ENCODE peak calls at places on chromosomes 6 and 20, in ten cellular contexts. A, U, Y, C, V, L, O, E, S and K are unnamed samples. For H3K9me3, the result is how much of the 10 kb centered on the place peaks cover.

GRCh38 chr6:144895890-144896289 is 610.8 kb downstream of the UTRN start:
- DNase-seq in A (no peak), S (no peak), U (no peak), C (no peak), O (peak), E (no peak), L (no peak), Y (no peak), V (no peak), K (no peak)

GRCh38 chr20:12372557-12372956 is 454.9 kb downstream of the BTBD3 start:
- DNase-seq in E (no peak), A (no peak), C (no peak), S (no peak), U (no peak), V (no peak), L (no peak), O (no peak), Y (no peak), K (no peak)

GRCh38 chr6:84635081-84635745 is 129.2 kb downstream of the TBX18 start:
- DNase-seq in U (no peak), O (no peak), S (no peak), E (no peak), Y (no peak), V (peak), C (no peak), A (no peak), L (no peak), K (no peak)

GRCh38 chr6:143603474-143603873 is 74.3 kb upstream of the PHACTR2 start:
- DNase-seq in L (no peak), S (no peak), U (no peak), V (no peak), O (no peak), A (no peak), C (no peak), E (no peak), Y (no peak), K (no peak)

GRCh38 chr6:32973144-32973854 is 4.9 kb downstream of the BRD2 start:
- DNase-seq in A (no peak), Y (peak), S (no peak), L (no peak), O (no peak), U (peak), E (peak), C (peak), V (peak), K (peak)

GRCh38 chr6:143750945-143751344 is 73.2 kb downstream of the PHACTR2 start:
- DNase-seq in O (no peak), A (no peak), U (no peak), S (no peak), V (no peak), L (no peak), C (no peak), Y (no peak), E (no peak), K (no peak)

GRCh38 chr20:34980543-34981213 is 25.0 kb downstream of the MYH7B start:
- DNase-seq in L (no peak), A (peak), S (no peak), O (no peak), Y (no peak), E (peak), V (no peak), U (peak), C (no peak), K (no peak)

GRCh38 chr20:38969708-38970107 is 7.6 kb downstream of the DHX35 start:
- DNase-seq in E (peak), U (no peak), C (no peak), A (no peak), S (no peak), L (no peak), O (no peak), Y (no peak), V (no peak), K (no peak)

GRCh38 chr20:51460163-51460562 is 82.4 kb downstream of the NFATC2 start:
- DNase-seq in E (no peak), L (no peak), U (no peak), O (no peak), S (no peak), A (no peak), V (no peak), Y (no peak), C (no peak), K (no peak)

GRCh38 chr6:82364087-82365010 is 732 bp downstream of the TPBG start:
- DNase-seq in S (peak), A (peak), C (no peak), Y (no peak), O (no peak), L (peak), E (peak), U (peak), V (peak), K (peak)

GRCh38 chr6:45946352-45946751 is 69.3 kb downstream of the CLIC5 start:
- DNase-seq in C (no peak), U (no peak), Y (no peak), E (no peak), A (no peak), S (no peak), V (peak), L (peak), O (no peak), K (no peak)

GRCh38 chr6:54850061-54850460 is 3.5 kb downstream of the FAM83B start:
- DNase-seq in C (no peak), L (no peak), S (no peak), A (no peak), O (no peak), Y (no peak), U (no peak), V (no peak), E (no peak), K (no peak)

GRCh38 chr20:48329676-48330644 is 497.8 kb downstream of the PREX1 start:
- DNase-seq in V (peak), Y (peak), L (peak), C (no peak), U (no peak), A (no peak), S (no peak), O (peak), E (peak), K (no peak)

GRCh38 chr6:4776967-4777925 is 1.0 kb downstream of the CDYL start:
- DNase-seq in L (peak), Y (peak), V (peak), A (no peak), O (no peak), C (no peak), E (peak), S (no peak), U (peak), K (peak)

GRCh38 chr6:135372758-135373157 is 124.8 kb downstream of the AHI1 start:
- DNase-seq in O (no peak), C (no peak), U (no peak), V (peak), L (no peak), E (no peak), A (no peak), S (no peak), Y (no peak), K (no peak)

GRCh38 chr6:113103618-113104390 is 753.3 kb upstream of the MARCKS start:
- DNase-seq in A (no peak), V (peak), U (no peak), O (no peak), C (no peak), S (no peak), L (peak), Y (no peak), E (no peak), K (no peak)

GRCh38 chr6:120945905-120946594 is 388.2 kb downstream of the TBC1D32 start:
- DNase-seq in Y (no peak), O (no peak), E (no peak), C (no peak), U (no peak), V (no peak), S (no peak), A (no peak), L (no peak), K (no peak)

GRCh38 chr20:4171538-4172116 is 156.3 kb upstream of the RNF24 start:
- DNase-seq in V (no peak), A (no peak), S (no peak), E (peak), Y (no peak), O (no peak), C (no peak), U (no peak), L (no peak), K (no peak)

GRCh38 chr20:44093249-44093582 is 93.8 kb downstream of the JPH2 start:
- DNase-seq in E (no peak), V (no peak), C (no peak), L (no peak), A (no peak), S (no peak), U (no peak), O (no peak), Y (no peak), K (no peak)

GRCh38 chr6:35357671-35358070 is 15.3 kb downstream of the PPARD start:
- DNase-seq in Y (no peak), C (no peak), O (no peak), E (no peak), U (no peak), A (no peak), S (no peak), V (no peak), L (no peak), K (no peak)

GRCh38 chr20:401682-402495 is 6.2 kb upstream of the RBCK1 start:
- DNase-seq in Y (peak), L (no peak), E (peak), A (no peak), O (no peak), C (no peak), U (no peak), V (peak), S (no peak), K (no peak)

GRCh38 chr6:39003072-39003471 is 45.5 kb upstream of the GLP1R start:
- DNase-seq in C (no peak), Y (no peak), S (no peak), U (no peak), V (no peak), E (no peak), O (no peak), L (peak), A (no peak), K (no peak)

GRCh38 chr6:128394171-128394570 is 126.2 kb downstream of the PTPRK start:
- DNase-seq in L (no peak), E (no peak), C (no peak), V (peak), A (no peak), O (no peak), S (no peak), Y (no peak), U (no peak), K (no peak)

GRCh38 chr6:4575724-4576123 is 200.5 kb upstream of the CDYL start:
- DNase-seq in C (no peak), Y (no peak), V (peak), A (no peak), E (no peak), S (no peak), O (no peak), U (no peak), L (no peak), K (no peak)

GRCh38 chr6:144936764-144937163 is 651.6 kb downstream of the UTRN start:
- DNase-seq in A (no peak), E (no peak), Y (no peak), L (no peak), V (peak), C (no peak), O (no peak), U (no peak), S (no peak), K (no peak)

GRCh38 chr6:7238900-7239589 is 74.0 kb downstream of the SSR1 start:
- DNase-seq in V (peak), S (peak), C (peak), O (no peak), Y (peak), A (peak), U (peak), E (peak), L (peak), K (peak)

GRCh38 chr6:90695316-90695715 is 108.4 kb upstream of the MAP3K7 start:
- DNase-seq in O (no peak), V (no peak), A (no peak), C (no peak), S (no peak), Y (no peak), U (no peak), E (no peak), L (no peak), K (no peak)

GRCh38 chr6:151350442-151351145 is 40.8 kb downstream of the ZBTB2 start:
- DNase-seq in U (no peak), S (no peak), L (no peak), Y (no peak), C (no peak), O (no peak), V (no peak), A (no peak), E (peak), K (no peak)

GRCh38 chr6:3518356-3518841 is 61.5 kb upstream of the SLC22A23 start:
- DNase-seq in C (no peak), E (peak), U (no peak), V (peak), Y (no peak), A (no peak), O (no peak), L (peak), S (no peak), K (no peak)

GRCh38 chr20:3378138-3378537 is 29.3 kb downstream of the DNAAF9 start:
- DNase-seq in U (no peak), C (no peak), A (no peak), O (no peak), E (no peak), Y (no peak), S (no peak), L (no peak), V (no peak), K (no peak)

GRCh38 chr6:15870354-15871043 is 207.7 kb upstream of the DTNBP1 start:
- DNase-seq in U (no peak), C (no peak), O (no peak), E (no peak), A (no peak), Y (no peak), V (no peak), S (no peak), L (no peak), K (no peak)

GRCh38 chr20:13990465-13990864 is at the start of gene SEL1L2:
- DNase-seq in V (no peak), E (no peak), Y (no peak), O (no peak), C (no peak), U (no peak), S (no peak), L (no peak), A (no peak), K (no peak)

GRCh38 chr6:15036690-15037245 is 209.1 kb upstream of the JARID2 start:
- DNase-seq in O (no peak), S (no peak), U (peak), V (no peak), A (peak), Y (no peak), C (no peak), E (peak), L (peak), K (no peak)

GRCh38 chr20:41249781-41250281 is 67.7 kb downstream of the ZHX3 start:
- DNase-seq in V (peak), Y (peak), O (peak), E (no peak), C (no peak), U (no peak), L (no peak), S (no peak), A (no peak), K (no peak)

DNA sequence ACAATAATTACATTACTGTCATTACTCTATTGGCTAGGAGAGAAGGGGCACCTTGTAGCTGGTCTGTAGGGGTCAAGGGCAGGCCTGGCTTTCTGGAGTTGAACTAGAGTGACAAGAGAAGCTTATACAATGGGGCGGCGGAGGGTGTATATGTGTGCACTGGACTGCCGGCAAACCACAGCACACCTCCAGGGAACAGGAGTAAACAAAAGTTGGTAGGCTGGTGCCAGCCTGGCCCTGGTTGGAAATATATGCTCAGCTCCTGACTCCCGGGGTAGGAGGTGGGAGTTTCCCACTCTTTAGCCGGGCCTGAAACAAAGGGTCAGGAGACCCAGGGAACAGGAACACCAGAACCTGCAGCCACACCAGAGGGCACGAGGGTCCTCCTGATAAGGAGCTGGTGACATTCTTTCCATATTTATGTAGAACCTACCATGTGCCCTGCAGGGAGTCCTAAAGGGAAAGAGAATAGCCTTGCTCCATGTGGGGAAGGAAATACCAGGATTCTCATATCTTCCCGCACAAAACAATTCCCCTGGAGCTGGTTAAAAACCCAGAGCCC is 5.1 kb downstream of the C6orf132 start:
- DNase-seq in Y (no peak), L (no peak), S (no peak), O (no peak), E (no peak), V (peak), U (peak), C (no peak), A (no peak), K (no peak)
- H3K4me3 ChIP-seq in Y (no peak), L (peak), S (no peak), O (peak), E (no peak), V (no peak), U (no peak), C (no peak), A (no peak), K (no peak)

DNA sequence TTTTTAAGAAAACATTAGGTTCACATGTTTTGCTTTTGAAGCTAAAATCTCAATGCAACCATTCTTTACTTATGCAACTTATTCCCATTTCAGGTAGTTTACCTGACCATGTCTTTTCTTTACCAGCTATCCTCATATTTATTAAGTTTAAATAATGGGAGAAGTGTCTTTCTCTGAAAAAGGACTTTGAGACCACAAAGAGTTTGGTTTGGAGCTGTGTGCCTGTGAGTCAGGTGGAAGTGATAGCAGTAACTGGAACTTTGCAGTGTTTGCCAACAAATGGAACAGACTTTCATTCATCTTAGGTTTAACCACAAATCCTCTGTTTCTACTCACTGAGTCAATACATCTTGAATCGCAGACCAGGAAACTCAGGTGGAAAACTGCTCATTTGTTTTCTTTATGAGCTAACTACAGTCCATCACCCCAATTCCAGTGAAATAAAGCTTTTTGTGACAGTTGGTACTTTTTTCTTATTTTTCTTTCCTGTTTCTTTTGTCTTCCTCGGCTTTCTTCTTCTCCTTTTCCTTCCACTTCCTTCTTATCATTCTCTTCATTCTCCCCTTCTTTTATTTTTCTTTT is 148.3 kb upstream of the RIN2 start:
- DNase-seq in L (no peak), Y (no peak), U (no peak), S (no peak), O (no peak), E (no peak), V (peak), C (no peak), A (no peak), K (no peak)
- H3K27ac ChIP-seq in L (peak), Y (no peak), U (peak), S (no peak), O (no peak), E (no peak), V (no peak), C (no peak), A (no peak), K (no peak)

DNA sequence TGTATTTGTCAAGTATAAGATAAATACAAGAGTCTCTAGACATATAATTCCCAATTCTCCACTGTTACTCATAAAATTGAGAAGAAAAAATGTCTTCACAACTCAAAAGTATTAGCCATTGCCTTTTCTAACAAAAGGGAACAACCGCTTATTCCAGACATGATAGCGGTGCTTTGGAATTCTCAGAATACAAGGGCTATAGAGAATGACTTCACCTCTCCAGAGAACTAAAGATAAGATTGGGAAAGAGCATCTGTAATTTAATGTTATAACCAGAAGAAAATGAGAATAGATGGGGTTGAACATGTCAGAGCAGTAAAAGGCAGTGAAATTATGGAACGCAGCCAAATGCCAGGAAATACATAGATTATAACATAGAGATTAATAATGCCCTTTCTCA is 730.8 kb downstream of the C6orf118 start:
- DNase-seq in Y (no peak), S (no peak), U (no peak), E (no peak), O (no peak), V (no peak), L (no peak), A (no peak), C (no peak), K (no peak)
- H3K9me3 ChIP-seq in Y (under half), S (under half), U (under half), E (under half), O (under half), V (under half), L (under half), A (under half), C (under half), K (under half)

DNA sequence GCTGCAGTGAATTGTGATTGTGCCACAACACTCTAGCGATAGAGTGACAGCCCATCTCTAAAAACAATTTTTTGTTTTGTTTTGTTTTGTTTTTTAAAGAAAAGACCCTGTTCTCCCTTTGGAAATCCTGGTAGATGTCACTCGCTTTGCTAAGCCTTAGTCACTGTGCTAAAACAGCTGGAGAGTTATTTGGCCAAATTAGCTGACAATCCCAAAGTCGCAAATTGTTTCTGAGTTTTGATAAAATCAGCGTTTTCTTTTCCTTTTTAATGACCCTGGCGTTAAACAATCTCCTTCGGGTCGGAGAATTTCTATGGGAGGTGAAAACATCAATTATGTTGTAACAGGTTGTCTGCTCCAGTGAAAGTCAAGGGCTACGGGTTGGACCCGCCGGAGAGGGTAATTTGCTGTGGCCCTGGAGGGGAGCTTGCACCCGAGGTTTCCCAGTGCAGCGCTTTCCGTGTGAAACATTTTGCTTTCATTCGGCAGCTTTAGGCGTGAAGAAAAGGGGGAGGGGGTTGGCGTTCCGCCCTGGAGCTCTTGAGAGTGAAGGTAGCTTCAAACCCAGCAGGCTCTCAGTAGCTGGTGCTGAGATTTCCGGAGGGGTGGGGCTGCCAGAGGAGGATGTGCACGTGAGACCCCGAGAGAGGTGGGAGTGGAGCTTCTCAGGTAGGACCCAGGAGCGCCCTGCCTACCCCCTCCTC is 296.6 kb downstream of the PHACTR1 start:
- DNase-seq in S (peak), O (peak), A (peak), E (peak), Y (no peak), V (no peak), L (no peak), C (peak), U (peak), K (no peak)
- H3K4me3 ChIP-seq in S (peak), O (peak), A (peak), E (peak), Y (no peak), V (no peak), L (no peak), C (peak), U (peak), K (no peak)